ENCODE peak calls at places on chromosomes 13 and 19, in nine cellular contexts. O is thoracic aorta, A is body of pancreas, D is colonic mucosa, M is AG10803, F is ovary, Y is fibroblast of mammary gland, E is lower lobe of right lung, R is right atrium auricular region. S is an unnamed sample.
A peak's percentile ranks its signal among the peaks of the same experiment; 100 is the strongest.

GRCh38 chr13:43085545-43085944 is 62.2 kb downstream of the DNAJC15 start:
- DNase-seq in O (no peak), D (no peak), E (no peak), F (no peak), R (no peak), Y (peak; percentile 65), M (peak; percentile 55), A (no peak), S (peak; percentile 41)

GRCh38 chr13:44904982-44905381 is 84.3 kb downstream of the NUFIP1 start:
- DNase-seq in F (peak; percentile 50), E (no peak), R (peak; percentile 70), Y (peak; percentile 98), A (no peak), M (peak; percentile 99), O (peak; percentile 16), D (peak; percentile 39), S (peak; percentile 97)

GRCh38 chr13:57627663-57628062 is 3.9 kb upstream of the PCDH17 start:
- DNase-seq in F (no peak), D (no peak), Y (peak; percentile 25), M (peak; percentile 7), O (no peak), E (no peak), R (no peak), A (no peak), S (peak; percentile 10)

GRCh38 chr13:101474419-101474957 is 22.0 kb downstream of the ITGBL1 start:
- DNase-seq in F (no peak), E (no peak), A (no peak), D (no peak), O (no peak), M (peak; percentile 91), R (no peak), Y (peak; percentile 90), S (peak; percentile 78)

GRCh38 chr13:91557328-91557727 is 158.9 kb downstream of the GPC5 start:
- DNase-seq in A (no peak), E (no peak), F (no peak), O (no peak), M (no peak), Y (no peak), R (no peak), D (no peak), S (no peak)

GRCh38 chr13:37816276-37816675 is 53.3 kb downstream of the TRPC4 start:
- DNase-seq in O (no peak), D (no peak), Y (no peak), A (no peak), R (no peak), F (no peak), E (no peak), M (peak; percentile 8), S (no peak)

GRCh38 chr19:31890230-31890629 is 455.2 kb upstream of the ZNF507 start:
- DNase-seq in F (peak; percentile 78), A (no peak), E (no peak), Y (no peak), O (no peak), M (no peak), R (no peak), D (no peak), S (no peak)

GRCh38 chr13:39510296-39510695 is 92.7 kb downstream of the LHFPL6 start:
- DNase-seq in E (no peak), A (no peak), Y (no peak), D (no peak), R (no peak), F (no peak), M (no peak), O (no peak), S (no peak)

GRCh38 chr19:45569619-45570421 is 14.8 kb downstream of the OPA3 start:
- DNase-seq in O (no peak), M (peak; percentile 47), Y (peak; percentile 61), R (no peak), E (peak; percentile 67), D (peak; percentile 80), F (no peak), A (peak; percentile 70), S (no peak)

GRCh38 chr19:28596561-28597071 is 616.3 kb downstream of the UQCRFS1 start:
- DNase-seq in D (no peak), F (no peak), E (no peak), R (no peak), O (no peak), M (no peak), A (peak; percentile 48), Y (no peak), S (no peak)

GRCh38 chr13:44619651-44620050 is 43.5 kb upstream of the TSC22D1 start:
- DNase-seq in O (no peak), F (no peak), E (no peak), Y (no peak), R (no peak), M (no peak), A (no peak), D (no peak), S (no peak)

GRCh38 chr19:47142779-47143178 is 12.1 kb downstream of the SAE1 start:
- DNase-seq in Y (no peak), D (no peak), O (no peak), M (peak; percentile 57), A (no peak), F (no peak), R (no peak), E (no peak), S (peak; percentile 55)

GRCh38 chr19:46492841-46493235 is 2.8 kb downstream of the PNMA8B start:
- DNase-seq in Y (no peak), O (no peak), A (no peak), R (no peak), F (no peak), D (no peak), M (no peak), E (no peak), S (no peak)

GRCh38 chr19:53868091-53868891 is 608 bp downstream of the MYADM start:
- DNase-seq in R (peak; percentile 79), E (peak; percentile 83), O (no peak), A (peak; percentile 44), F (peak; percentile 69), M (peak; percentile 72), Y (peak; percentile 44), D (peak; percentile 70), S (peak; percentile 64)

GRCh38 chr19:10975374-10976036 is 14.7 kb downstream of the SMARCA4 start:
- DNase-seq in D (peak; percentile 36), E (no peak), F (peak; percentile 78), A (no peak), O (no peak), M (peak; percentile 55), R (peak; percentile 64), Y (peak; percentile 74), S (no peak)

GRCh38 chr19:17908244-17908643 is 24.6 kb upstream of the CCDC124 start:
- DNase-seq in F (no peak), A (no peak), E (no peak), D (no peak), M (no peak), O (no peak), R (no peak), Y (no peak), S (no peak)
- TF ChIP-seq CTCF in F (no peak), A (no peak), E (no peak), D (no peak), M (no peak), O (no peak), R (no peak), Y (no peak), S (no peak)

DNA sequence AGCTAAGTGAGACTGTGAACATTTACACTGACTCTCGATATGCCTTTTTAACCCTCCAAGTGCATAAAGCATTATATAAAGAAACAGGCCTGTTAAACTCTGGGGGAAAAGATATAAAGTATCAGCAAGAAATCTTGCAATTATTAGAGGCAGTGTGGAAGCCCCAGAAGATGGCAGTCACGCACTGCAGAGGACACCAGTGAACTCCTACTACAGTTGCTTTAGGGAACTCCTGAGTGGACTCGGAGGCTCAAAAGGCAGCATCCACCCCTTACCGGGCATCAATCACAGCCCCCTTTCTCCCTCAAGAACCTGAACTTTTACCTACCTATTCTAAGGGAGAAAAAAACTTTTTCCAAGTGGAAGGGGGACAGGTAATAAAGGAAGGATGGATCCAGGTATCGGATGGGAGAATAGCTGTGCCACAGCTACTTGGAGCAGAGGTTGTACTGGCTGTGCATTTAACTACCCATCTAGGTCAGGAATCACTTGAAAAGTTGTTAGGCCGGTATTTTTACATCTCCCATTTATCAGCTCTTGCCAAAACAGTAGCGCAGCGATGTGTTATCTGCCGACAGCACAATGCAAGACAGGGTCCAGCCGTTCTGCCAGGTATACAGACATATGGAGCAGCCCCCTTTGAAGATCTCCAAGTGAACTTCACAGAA is 80.1 kb downstream of the ZNF486 start:
- DNase-seq in F (peak; percentile 66), Y (peak; percentile 16), R (no peak), D (no peak), O (no peak), A (peak; percentile 67), E (no peak), M (peak; percentile 2), S (no peak)
- TF ChIP-seq CTCF in F (peak; percentile 57), Y (no peak), R (peak; percentile 33), D (peak; percentile 23), O (peak; percentile 22), A (peak; percentile 75), E (peak; percentile 52), M (peak; percentile 31), S (peak; percentile 35)

DNA sequence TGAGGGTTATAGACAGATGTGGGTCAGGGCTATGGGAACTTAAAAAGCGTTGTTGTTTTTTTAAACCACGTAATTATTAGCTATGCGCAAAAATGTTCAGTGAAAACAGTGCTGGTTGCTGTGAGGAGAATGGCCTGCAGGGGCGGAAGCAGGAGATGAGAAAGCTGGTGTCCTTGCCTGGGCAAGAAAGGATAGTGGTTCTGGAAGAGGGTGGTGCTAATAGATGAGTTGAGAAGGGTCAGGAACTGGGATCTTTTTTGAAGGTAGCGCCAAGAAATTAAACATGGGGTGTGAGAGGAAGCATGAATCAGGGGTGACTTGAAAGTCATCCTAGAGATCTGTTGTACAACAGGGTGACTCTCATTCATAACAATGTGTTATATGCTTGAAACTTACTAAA is 4.8 kb upstream of the SMG9 start:
- DNase-seq in O (no peak), M (peak; percentile 69), A (no peak), F (no peak), Y (peak; percentile 88), D (no peak), E (no peak), R (no peak), S (peak; percentile 79)
- TF ChIP-seq CTCF in O (no peak), M (peak; percentile 67), A (no peak), F (no peak), Y (peak; percentile 68), D (no peak), E (no peak), R (no peak), S (peak; percentile 71)

GRCh38 chr19:8654591-8655339 is 24.3 kb downstream of the NFILZ start:
- DNase-seq in A (peak; percentile 52), O (no peak), M (peak; percentile 23), D (peak; percentile 35), Y (peak; percentile 36), F (peak; percentile 55), E (peak; percentile 75), R (peak; percentile 60), S (peak; percentile 8)
- TF ChIP-seq CTCF in A (peak; percentile 99), O (peak; percentile 98), M (peak; percentile 92), D (peak; percentile 98), Y (peak; percentile 89), F (peak; percentile 90), E (peak; percentile 98), R (peak; percentile 98), S (peak; percentile 100)

GRCh38 chr13:23888658-23889597 is at the start of gene MIPEP:
- DNase-seq in A (peak; percentile 93), F (peak; percentile 94), D (peak; percentile 95), E (peak; percentile 96), O (peak; percentile 71), M (peak; percentile 94), R (peak; percentile 94), Y (peak; percentile 93), S (peak; percentile 90)
- TF ChIP-seq CTCF in A (peak; percentile 87), F (peak; percentile 72), D (peak; percentile 52), E (peak; percentile 84), O (peak; percentile 71), M (peak; percentile 70), R (peak; percentile 87), Y (peak; percentile 69), S (peak; percentile 83)